ENCODE peak calls at places on chromosomes 13 and 19, in ten cellular contexts. M is NCI-H1417; X is cardiac fibroblast; E is mucosa of descending colon; V is NCI-H774; D is activated CD4-positive, CD25-positive, alpha-beta regulatory T cell; K is stimulated activated CD4-positive, alpha-beta T cell treated with anti-CD3 and anti-CD28 coated beads, TNF-alpha, amount 100 ng/mL, for 48 hours; Z is effector CD4-positive, alpha-beta T cell; F is NCI-H345; A is CD4-positive, alpha-beta memory T cell. S is an unnamed sample.

GRCh38 chr19:41225238-41226052 is 6.4 kb downstream of the AXL start:
- DNase-seq in M (no peak), X (peak), E (peak), V (no peak), D (no peak), K (peak), Z (peak), F (no peak), A (no peak), S (no peak)

GRCh38 chr13:75669706-75670105 is 33.6 kb downstream of the LMO7 start:
- DNase-seq in M (no peak), X (no peak), E (no peak), V (no peak), D (no peak), K (no peak), Z (no peak), F (no peak), A (no peak), S (no peak)

GRCh38 chr19:34490141-34490766 is 8.7 kb downstream of the WTIP start:
- DNase-seq in M (no peak), X (no peak), E (no peak), V (no peak), D (no peak), K (no peak), Z (no peak), F (no peak), A (no peak), S (no peak)

GRCh38 chr13:51643114-51643881 is 59.0 kb downstream of the WDFY2 start:
- DNase-seq in M (no peak), X (peak), E (no peak), V (no peak), D (no peak), K (no peak), Z (no peak), F (no peak), A (no peak), S (no peak)

GRCh38 chr13:77312311-77312710 is 14.6 kb downstream of the MYCBP2 start:
- DNase-seq in M (no peak), X (no peak), E (no peak), V (no peak), D (no peak), K (no peak), Z (no peak), F (no peak), A (no peak), S (no peak)

GRCh38 chr13:40596484-40596883 is 70.0 kb downstream of the FOXO1 start:
- DNase-seq in M (no peak), X (no peak), E (no peak), V (no peak), D (no peak), K (no peak), Z (no peak), F (no peak), A (peak), S (no peak)

GRCh38 chr19:29767039-29767735 is 44.6 kb upstream of the CCNE1 start:
- DNase-seq in M (no peak), X (no peak), E (no peak), V (no peak), D (no peak), K (no peak), Z (no peak), F (no peak), A (no peak), S (no peak)

GRCh38 chr13:102373221-102373620 is 28.6 kb downstream of the FGF14 start:
- DNase-seq in M (no peak), X (no peak), E (no peak), V (no peak), D (no peak), K (no peak), Z (no peak), F (no peak), A (no peak), S (no peak)

GRCh38 chr13:106362637-106363036 is 172.8 kb downstream of the EFNB2 start:
- DNase-seq in M (no peak), X (no peak), E (no peak), V (no peak), D (no peak), K (no peak), Z (no peak), F (no peak), A (no peak), S (no peak)

GRCh38 chr19:18869781-18870530 is 26.0 kb downstream of the CERS1 start:
- DNase-seq in M (no peak), X (no peak), E (no peak), V (no peak), D (no peak), K (no peak), Z (no peak), F (no peak), A (no peak), S (no peak)

GRCh38 chr13:50712469-50712868 is 131.0 kb downstream of the DLEU7 start:
- DNase-seq in M (no peak), X (no peak), E (no peak), V (no peak), D (no peak), K (no peak), Z (no peak), F (no peak), A (no peak), S (no peak)

GRCh38 chr19:18085702-18086457 is 854 bp downstream of the IL12RB1 start:
- DNase-seq in M (no peak), X (no peak), E (no peak), V (no peak), D (no peak), K (no peak), Z (no peak), F (no peak), A (no peak), S (no peak)

GRCh38 chr13:21997726-21998125 is 326.9 kb downstream of the FGF9 start:
- DNase-seq in M (peak), X (no peak), E (no peak), V (no peak), D (no peak), K (no peak), Z (no peak), F (peak), A (no peak), S (no peak)

GRCh38 chr19:17965370-17966114 is 1.4 kb upstream of the KCNN1 start:
- DNase-seq in M (no peak), X (no peak), E (no peak), V (no peak), D (no peak), K (no peak), Z (no peak), F (no peak), A (no peak), S (no peak)

GRCh38 chr19:30879225-30879624 is 470.0 kb downstream of the TSHZ3 start:
- DNase-seq in M (no peak), X (no peak), E (no peak), V (no peak), D (no peak), K (no peak), Z (no peak), F (no peak), A (no peak), S (no peak)

GRCh38 chr19:47839411-47839810 is 17.7 kb downstream of the CRX start:
- DNase-seq in M (no peak), X (no peak), E (no peak), V (no peak), D (no peak), K (no peak), Z (no peak), F (no peak), A (no peak), S (no peak)

GRCh38 chr13:109074436-109074835 is 445.0 kb downstream of the MYO16 start:
- DNase-seq in M (no peak), X (no peak), E (no peak), V (no peak), D (no peak), K (no peak), Z (no peak), F (no peak), A (no peak), S (no peak)

GRCh38 chr13:23952796-23953195 is 55.5 kb upstream of the C1QTNF9B start:
- DNase-seq in M (no peak), X (no peak), E (no peak), V (no peak), D (no peak), K (no peak), Z (no peak), F (no peak), A (no peak), S (no peak)

GRCh38 chr13:87093399-87093798 is 577.8 kb upstream of the SLITRK5 start:
- DNase-seq in M (no peak), X (no peak), E (no peak), V (no peak), D (no peak), K (no peak), Z (no peak), F (no peak), A (no peak), S (no peak)

GRCh38 chr13:111317571-111318360 is 2.7 kb upstream of the TEX29 start:
- DNase-seq in M (no peak), X (no peak), E (no peak), V (no peak), D (no peak), K (no peak), Z (no peak), F (no peak), A (no peak), S (no peak)

GRCh38 chr13:90447034-90447734 is 900.3 kb upstream of the MIR17HG start:
- DNase-seq in M (no peak), X (no peak), E (no peak), V (no peak), D (no peak), K (no peak), Z (no peak), F (no peak), A (no peak), S (no peak)

GRCh38 chr19:16447015-16447384 is 24.8 kb downstream of the EPS15L1 start:
- DNase-seq in M (no peak), X (peak), E (peak), V (no peak), D (no peak), K (no peak), Z (no peak), F (no peak), A (no peak), S (peak)

GRCh38 chr13:100274942-100275506 is 186.1 kb downstream of the PCCA start:
- DNase-seq in M (no peak), X (no peak), E (no peak), V (no peak), D (no peak), K (no peak), Z (no peak), F (no peak), A (no peak), S (no peak)

GRCh38 chr19:13478576-13478975 is 27.7 kb downstream of the CACNA1A start:
- DNase-seq in M (no peak), X (no peak), E (no peak), V (no peak), D (no peak), K (no peak), Z (no peak), F (no peak), A (no peak), S (no peak)

GRCh38 chr19:47330466-47330869 is 1.5 kb upstream of the C5AR2 start:
- DNase-seq in M (no peak), X (peak), E (no peak), V (no peak), D (no peak), K (no peak), Z (no peak), F (no peak), A (no peak), S (no peak)

GRCh38 chr19:42401365-42402303 is 11.5 kb upstream of the CNFN start:
- DNase-seq in M (peak), X (peak), E (peak), V (peak), D (peak), K (peak), Z (peak), F (peak), A (peak), S (peak)

GRCh38 chr13:114001331-114002008 is 27.6 kb upstream of the C13orf46 start:
- DNase-seq in M (no peak), X (no peak), E (peak), V (no peak), D (no peak), K (no peak), Z (no peak), F (no peak), A (no peak), S (peak)

GRCh38 chr19:45554481-45554880 is 30.1 kb downstream of the OPA3 start:
- DNase-seq in M (no peak), X (no peak), E (no peak), V (no peak), D (no peak), K (no peak), Z (no peak), F (no peak), A (no peak), S (no peak)

GRCh38 chr19:16371540-16371986 is 46.9 kb downstream of the KLF2 start:
- DNase-seq in M (no peak), X (no peak), E (peak), V (no peak), D (peak), K (peak), Z (peak), F (no peak), A (peak), S (peak)